ENCODE peak calls at places on chromosomes 11 and 22, in eight cellular contexts. F is NCI-H446, D is neuronal stem cell, H is Ammon's horn, X is tibial artery, Y is dermis microvascular lymphatic vessel endothelial cell, M is DMS153, C is hypothalamus. O is an unnamed sample.

GRCh38 chr11:114082767-114083181 is 23.3 kb downstream of the ZBTB16 start:
- DNase-seq in F (no peak), D (no peak), H (no peak), X (no peak), Y (no peak), M (no peak), C (no peak), O (no peak)

GRCh38 chr11:126992804-126993111 is 7.8 kb downstream of the KIRREL3 start:
- DNase-seq in F (no peak), D (no peak), H (no peak), X (no peak), Y (no peak), M (no peak), C (no peak), O (no peak)

GRCh38 chr11:875769-876301 is 33.2 kb downstream of the TSPAN4 start:
- DNase-seq in F (no peak), D (no peak), H (peak; percentile 53), X (no peak), Y (no peak), M (no peak), C (no peak), O (no peak)

GRCh38 chr11:60241786-60242185 is 1.2 kb downstream of the MS4A4E start:
- DNase-seq in F (no peak), D (no peak), H (no peak), X (no peak), Y (no peak), M (no peak), C (no peak), O (no peak)

GRCh38 chr22:44929348-44930015 is 80.3 kb downstream of the PHF21B start:
- DNase-seq in F (no peak), D (no peak), H (no peak), X (no peak), Y (no peak), M (no peak), C (no peak), O (peak; percentile 58)

GRCh38 chr22:45233386-45233785 is 7.3 kb downstream of the KIAA0930 start:
- DNase-seq in F (no peak), D (no peak), H (no peak), X (no peak), Y (no peak), M (no peak), C (no peak), O (no peak)

GRCh38 chr22:24391836-24392217 is 35.6 kb upstream of the ADORA2A start:
- DNase-seq in F (no peak), D (no peak), H (no peak), X (no peak), Y (peak; percentile 46), M (no peak), C (no peak), O (no peak)

GRCh38 chr11:77325159-77325558 is 23.7 kb upstream of the GDPD4 start:
- DNase-seq in F (no peak), D (no peak), H (no peak), X (no peak), Y (no peak), M (no peak), C (no peak), O (no peak)

GRCh38 chr11:6022954-6023353 is 7.6 kb downstream of the OR56A1 start:
- DNase-seq in F (no peak), D (peak; percentile 40), H (peak; percentile 54), X (no peak), Y (peak; percentile 60), M (peak; percentile 37), C (no peak), O (no peak)

GRCh38 chr22:38262051-38262795 is 10.6 kb downstream of the TMEM184B start:
- DNase-seq in F (no peak), D (no peak), H (peak; percentile 77), X (peak; percentile 81), Y (peak; percentile 44), M (no peak), C (peak; percentile 63), O (peak; percentile 89)

GRCh38 chr11:16857186-16857585 is 118.7 kb downstream of the C11orf58 start:
- DNase-seq in F (no peak), D (no peak), H (no peak), X (no peak), Y (no peak), M (no peak), C (no peak), O (no peak)

GRCh38 chr22:49076300-49077035 is 751.2 kb downstream of the BRD1 start:
- DNase-seq in F (no peak), D (peak; percentile 18), H (no peak), X (peak; percentile 19), Y (no peak), M (no peak), C (no peak), O (no peak)

GRCh38 chr11:109914809-109915653 is 178.2 kb upstream of the ZC3H12C start:
- DNase-seq in F (no peak), D (no peak), H (no peak), X (no peak), Y (peak; percentile 91), M (peak; percentile 1), C (no peak), O (no peak)

GRCh38 chr22:32469799-32470212 is 4.8 kb upstream of the FBXO7 start:
- DNase-seq in F (no peak), D (no peak), H (peak; percentile 72), X (no peak), Y (no peak), M (no peak), C (peak; percentile 12), O (no peak)

GRCh38 chr11:121265586-121265985 is 27.0 kb upstream of the SC5D start:
- DNase-seq in F (peak; percentile 61), D (no peak), H (no peak), X (no peak), Y (no peak), M (no peak), C (no peak), O (no peak)

GRCh38 chr11:32333335-32333991 is 101.9 kb downstream of the WT1 start:
- DNase-seq in F (no peak), D (peak; percentile 51), H (peak; percentile 49), X (peak; percentile 70), Y (peak; percentile 30), M (no peak), C (peak; percentile 60), O (peak; percentile 63)

GRCh38 chr22:29147241-29147919 is 58.3 kb upstream of the EMID1 start:
- DNase-seq in F (no peak), D (no peak), H (peak; percentile 32), X (peak; percentile 29), Y (no peak), M (no peak), C (no peak), O (no peak)

GRCh38 chr11:59729884-59730283 is 16.2 kb upstream of the OR10V1 start:
- DNase-seq in F (no peak), D (no peak), H (no peak), X (no peak), Y (no peak), M (no peak), C (no peak), O (no peak)

GRCh38 chr11:74116719-74117118 is 54.1 kb downstream of the C2CD3 start:
- DNase-seq in F (no peak), D (no peak), H (no peak), X (no peak), Y (no peak), M (no peak), C (no peak), O (no peak)

GRCh38 chr11:66891849-66892660 is 35.2 kb downstream of the LRFN4 start:
- DNase-seq in F (no peak), D (no peak), H (no peak), X (peak; percentile 74), Y (peak; percentile 90), M (no peak), C (no peak), O (peak; percentile 46)

GRCh38 chr11:93611836-93612677 is 49.4 kb upstream of the CEP295 start:
- DNase-seq in F (no peak), D (no peak), H (no peak), X (no peak), Y (no peak), M (no peak), C (no peak), O (no peak)

GRCh38 chr11:8988329-8989234 is 15.2 kb downstream of the NRIP3 start:
- DNase-seq in F (no peak), D (no peak), H (no peak), X (no peak), Y (no peak), M (no peak), C (no peak), O (no peak)